ENCODE peak calls at places on chromosome 2, in seven cellular contexts. P is stimulated activated CD4-positive, alpha-beta T cell treated with anti-CD3 and anti-CD28 coated beads, Interleukin-15, amount 100 ng/mL, for 1 hour; R is NCI-H1694 treated with DMSO at 0.1 percent for 48 hours; B is H9; Z is EH; Y is EL; C is body of pancreas. I is an unnamed sample.

GRCh38 chr2:202278036-202278760 is 12.6 kb downstream of the NOP58 start:
- DNase-seq in P (no peak), R (no peak), B (no peak), Z (peak), Y (peak), C (no peak), I (no peak)

GRCh38 chr2:96403481-96403880 is 67.9 kb downstream of the NCAPH start:
- DNase-seq in P (no peak), R (no peak), B (no peak), Z (no peak), Y (no peak), C (no peak), I (no peak)

GRCh38 chr2:20930928-20931327 is 108.0 kb upstream of the LDAH start:
- DNase-seq in P (no peak), R (no peak), B (no peak), Z (peak), Y (peak), C (no peak), I (no peak)

GRCh38 chr2:135227386-135227785 is 175.3 kb downstream of the RAB3GAP1 start:
- DNase-seq in P (no peak), R (no peak), B (no peak), Z (peak), Y (peak), C (no peak), I (no peak)

GRCh38 chr2:181784556-181784955 is 104.2 kb upstream of the NEUROD1 start:
- DNase-seq in P (no peak), R (no peak), B (no peak), Z (peak), Y (peak), C (no peak), I (no peak)

GRCh38 chr2:161471631-161472030 is 55.5 kb downstream of the TBR1 start:
- DNase-seq in P (no peak), R (no peak), B (no peak), Z (no peak), Y (no peak), C (no peak), I (no peak)

GRCh38 chr2:47309952-47310800 is 92.8 kb upstream of the MSH2 start:
- DNase-seq in P (no peak), R (no peak), B (no peak), Z (no peak), Y (no peak), C (no peak), I (peak)

GRCh38 chr2:224178085-224178484 is 139.0 kb upstream of the SERPINE2 start:
- DNase-seq in P (no peak), R (no peak), B (no peak), Z (no peak), Y (no peak), C (no peak), I (no peak)

GRCh38 chr2:28137221-28137620 is 246.7 kb downstream of the BABAM2 start:
- DNase-seq in P (no peak), R (no peak), B (no peak), Z (peak), Y (peak), C (peak), I (no peak)

GRCh38 chr2:65116645-65117044 is 13.3 kb downstream of the RAB1A start:
- DNase-seq in P (no peak), R (no peak), B (no peak), Z (no peak), Y (no peak), C (no peak), I (no peak)

GRCh38 chr2:189783451-189783926 is 650 bp downstream of the ORMDL1 start:
- DNase-seq in P (no peak), R (peak), B (no peak), Z (peak), Y (peak), C (no peak), I (no peak)

I was measured in esophagus squamous epithelium.